ENCODE peak calls at places on chromosomes 12 and 14, in six cellular contexts. Q is dorsolateral prefrontal cortex, E is left ventricle myocardium inferior, D is thyroid gland, J is ovary, X is brain microvascular endothelial cell. K is an unnamed sample.
A peak's percentile ranks its signal among the peaks of the same experiment; 100 is the strongest.

GRCh38 chr14:64955297-64955696 is 12.8 kb upstream of the GPX2 start:
- DNase-seq in Q (peak; percentile 41), E (no peak), D (peak; percentile 77), J (no peak), X (no peak), K (no peak)

GRCh38 chr12:68440068-68440581 is 108.0 kb upstream of the MDM1 start:
- DNase-seq in Q (no peak), E (no peak), D (no peak), J (no peak), X (peak; percentile 54), K (no peak)

GRCh38 chr14:103543721-103544626 is 15.0 kb downstream of the TRMT61A start:
- DNase-seq in Q (peak; percentile 87), E (peak; percentile 56), D (no peak), J (peak; percentile 73), X (no peak), K (no peak)

GRCh38 chr14:61747342-61747741 is 14.9 kb upstream of the SNAPC1 start:
- DNase-seq in Q (no peak), E (no peak), D (no peak), J (no peak), X (no peak), K (no peak)

GRCh38 chr14:57533214-57533613 is 39.6 kb upstream of the CCDC198 start:
- DNase-seq in Q (no peak), E (no peak), D (peak; percentile 13), J (no peak), X (peak; percentile 8), K (no peak)

GRCh38 chr12:50985322-50985721 is 33.0 kb downstream of the HIGD1C start:
- DNase-seq in Q (no peak), E (no peak), D (peak; percentile 19), J (peak; percentile 32), X (peak; percentile 57), K (no peak)

GRCh38 chr12:102567031-102567985 is 86.9 kb upstream of the IGF1 start:
- DNase-seq in Q (no peak), E (no peak), D (no peak), J (no peak), X (peak; percentile 79), K (no peak)

GRCh38 chr12:43291516-43291915 is 260.5 kb downstream of the ADAMTS20 start:
- DNase-seq in Q (no peak), E (no peak), D (no peak), J (no peak), X (peak; percentile 86), K (no peak)

GRCh38 chr12:67515679-67516363 is 132.7 kb upstream of the DYRK2 start:
- DNase-seq in Q (no peak), E (no peak), D (no peak), J (no peak), X (no peak), K (no peak)

GRCh38 chr12:1619599-1619998 is 9.4 kb upstream of the WNT5B start:
- DNase-seq in Q (no peak), E (peak; percentile 54), D (no peak), J (no peak), X (no peak), K (no peak)

GRCh38 chr12:127127887-127128286 is 1139.1 kb upstream of the TMEM132C start:
- DNase-seq in Q (no peak), E (no peak), D (no peak), J (no peak), X (no peak), K (no peak)

GRCh38 chr14:54796961-54797360 is 105.7 kb downstream of the GCH1 start:
- DNase-seq in Q (no peak), E (no peak), D (no peak), J (no peak), X (peak; percentile 43), K (peak; percentile 14)

GRCh38 chr12:9346866-9347327 is 138.7 kb upstream of the PZP start:
- DNase-seq in Q (no peak), E (no peak), D (no peak), J (no peak), X (no peak), K (no peak)

GRCh38 chr12:53058674-53059433 is 9.0 kb downstream of the TNS2 start:
- DNase-seq in Q (no peak), E (no peak), D (no peak), J (peak; percentile 34), X (no peak), K (peak; percentile 76)

GRCh38 chr14:100486025-100486828 is 101.0 kb downstream of the BEGAIN start:
- DNase-seq in Q (peak; percentile 48), E (peak; percentile 59), D (peak; percentile 83), J (peak; percentile 67), X (peak; percentile 74), K (no peak)

GRCh38 chr14:55976619-55977018 is 141.6 kb upstream of the PELI2 start:
- DNase-seq in Q (no peak), E (no peak), D (no peak), J (no peak), X (no peak), K (no peak)

GRCh38 chr12:120119395-120119973 is 2.9 kb upstream of the RAB35 start:
- DNase-seq in Q (no peak), E (no peak), D (no peak), J (no peak), X (no peak), K (no peak)

GRCh38 chr12:48107252-48107613 is 1.4 kb upstream of the SENP1 start:
- DNase-seq in Q (no peak), E (no peak), D (no peak), J (no peak), X (no peak), K (no peak)

GRCh38 chr12:48105321-48105866 is 485 bp downstream of the SENP1 start:
- DNase-seq in Q (no peak), E (no peak), D (no peak), J (no peak), X (peak; percentile 7), K (peak; percentile 74)

GRCh38 chr12:48104531-48104930 is 1.3 kb downstream of the SENP1 start:
- DNase-seq in Q (no peak), E (no peak), D (no peak), J (no peak), X (no peak), K (no peak)

GRCh38 chr12:48106574-48107251 is 834 bp upstream of the SENP1 start:
- DNase-seq in Q (no peak), E (no peak), D (no peak), J (no peak), X (no peak), K (no peak)

GRCh38 chr12:48105867-48106563 is at the start of gene SENP1:
- DNase-seq in Q (peak; percentile 93), E (peak; percentile 90), D (peak; percentile 87), J (peak; percentile 88), X (peak; percentile 78), K (peak; percentile 93)
- H3K4me3 ChIP-seq in Q (peak within 1 kb of the TSS; percentile 90), E (peak within 1 kb of the TSS; percentile 94), D (peak within 1 kb of the TSS; percentile 68), J (peak within 1 kb of the TSS; percentile 75), X (peak within 1 kb of the TSS; percentile 89), K (peak within 1 kb of the TSS; percentile 95)

GRCh38 chr12:462936-463705 is 3.4 kb downstream of the B4GALNT3 start:
- DNase-seq in Q (no peak), E (no peak), D (peak; percentile 49), J (no peak), X (no peak), K (no peak)
- H3K27ac ChIP-seq in Q (no peak overlapping the region), E (peak overlapping the region; percentile 91), D (no peak overlapping the region), J (no peak overlapping the region), X (no peak overlapping the region), K (peak overlapping the region; percentile 63)

GRCh38 chr12:57632369-57632897 is 568 bp downstream of the B4GALNT1 start:
- DNase-seq in Q (no peak), E (no peak), D (no peak), J (no peak), X (no peak), K (peak; percentile 75)

GRCh38 chr12:57629897-57630471 is 3.0 kb downstream of the B4GALNT1 start:
- DNase-seq in Q (no peak), E (no peak), D (no peak), J (no peak), X (no peak), K (peak; percentile 67)

GRCh38 chr12:57632898-57633825 is at the start of gene B4GALNT1:
- DNase-seq in Q (peak; percentile 75), E (peak; percentile 64), D (peak; percentile 63), J (peak; percentile 50), X (no peak), K (peak; percentile 77)

GRCh38 chr12:57630891-57631433 is 2.0 kb downstream of the B4GALNT1 start:
- DNase-seq in Q (no peak), E (no peak), D (no peak), J (no peak), X (no peak), K (peak; percentile 61)

GRCh38 chr12:57631566-57632368 is 1.2 kb downstream of the B4GALNT1 start:
- DNase-seq in Q (no peak), E (no peak), D (no peak), J (no peak), X (no peak), K (peak; percentile 68)
- H3K4me3 ChIP-seq in Q (peak overlapping the region; percentile 65), E (peak overlapping the region; percentile 80), D (peak overlapping the region; percentile 6), J (peak overlapping the region; percentile 41), X (peak overlapping the region; percentile 57), K (peak overlapping the region; percentile 92)

DNA sequence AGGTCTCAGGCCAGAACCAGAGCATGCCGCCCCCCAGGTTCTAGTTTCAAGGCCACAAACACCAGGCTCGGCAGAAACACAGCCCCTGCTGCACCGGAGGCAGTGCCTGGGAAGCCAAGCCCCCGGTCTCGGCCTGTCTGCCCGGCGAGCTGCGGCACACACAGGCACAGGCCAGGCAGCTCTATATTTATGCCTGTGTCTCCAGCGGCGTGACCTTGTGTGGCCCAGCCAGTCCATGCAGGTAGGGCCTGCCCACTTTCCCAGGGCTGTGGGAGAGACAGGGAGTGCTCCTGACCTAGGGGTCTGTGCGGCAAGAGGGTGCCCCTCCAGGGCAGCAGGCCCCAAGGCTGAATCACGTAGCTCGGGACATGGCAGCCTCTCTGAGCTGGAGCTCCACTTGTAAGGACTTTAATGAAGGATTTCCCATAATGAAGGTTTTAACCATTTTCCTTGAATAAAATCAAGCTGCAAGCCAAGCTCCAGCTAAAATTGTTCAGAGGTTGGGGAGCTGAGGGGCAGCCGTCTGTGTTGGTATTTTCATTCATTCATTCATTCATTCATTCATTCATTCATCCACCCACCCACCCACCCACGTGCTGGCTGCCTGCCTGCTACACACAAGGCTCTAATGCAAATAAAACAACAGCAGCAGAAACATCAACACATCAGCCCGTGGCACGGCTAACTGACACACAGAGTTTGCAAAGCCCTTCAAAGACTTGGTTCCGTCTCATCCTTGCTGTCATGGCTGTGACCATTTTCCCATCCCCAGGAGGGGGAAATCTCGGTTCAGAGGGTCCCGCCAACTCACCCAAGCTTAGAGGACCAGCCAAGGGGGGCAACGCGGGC is 92.0 kb downstream of the RFLNA start:
- DNase-seq in Q (no peak), E (peak; percentile 63), D (no peak), J (no peak), X (peak; percentile 36), K (no peak)
- H3K27ac ChIP-seq in Q (peak overlapping the region; percentile 64), E (peak overlapping the region; percentile 98), D (peak overlapping the region; percentile 82), J (peak overlapping the region; percentile 55), X (peak overlapping the region; percentile 86), K (peak overlapping the region; percentile 96)

GRCh38 chr12:116504438-116504837 is 54.7 kb upstream of the MAP1LC3B2 start:
- DNase-seq in Q (no peak), E (no peak), D (peak; percentile 31), J (no peak), X (no peak), K (no peak)

GRCh38 chr12:116508145-116509121 is 50.7 kb upstream of the MAP1LC3B2 start:
- DNase-seq in Q (no peak), E (peak; percentile 70), D (peak; percentile 40), J (peak; percentile 62), X (no peak), K (no peak)

GRCh38 chr12:116502989-116503496 is 56.1 kb upstream of the MAP1LC3B2 start:
- DNase-seq in Q (no peak), E (no peak), D (no peak), J (no peak), X (no peak), K (no peak)

GRCh38 chr12:116502141-116502725 is 56.9 kb upstream of the MAP1LC3B2 start:
- DNase-seq in Q (no peak), E (no peak), D (no peak), J (no peak), X (no peak), K (no peak)

GRCh38 chr12:116506697-116507064 is 52.5 kb upstream of the MAP1LC3B2 start:
- DNase-seq in Q (no peak), E (no peak), D (no peak), J (no peak), X (no peak), K (no peak)
- H3K4me3 ChIP-seq in Q (no peak overlapping the region), E (no peak overlapping the region), D (no peak overlapping the region), J (no peak overlapping the region), X (no peak overlapping the region), K (no peak overlapping the region)